ENCODE peak calls at places on chromosome 6, in four cellular contexts. L is CD4-positive, alpha-beta memory T cell; O is body of pancreas; S is small intestine. E is an unnamed sample.

GRCh38 chr6:52547647-52548352 is 29.1 kb downstream of the TRAM2 start:
- DNase-seq in L (no peak), O (no peak), S (peak; percentile 87), E (no peak)

GRCh38 chr6:157976345-157977175 is 5.1 kb upstream of the SYNJ2 start:
- DNase-seq in L (no peak), O (no peak), S (no peak), E (no peak)

GRCh38 chr6:41097467-41098090 is 24.8 kb downstream of the NFYA start:
- DNase-seq in L (no peak), O (no peak), S (no peak), E (no peak)

GRCh38 chr6:47788498-47788884 is 6.7 kb downstream of the OPN5 start:
- DNase-seq in L (no peak), O (no peak), S (no peak), E (no peak)

GRCh38 chr6:110296151-110297028 is 61.8 kb downstream of the METTL24 start:
- DNase-seq in L (peak; percentile 2), O (no peak), S (no peak), E (no peak)

GRCh38 chr6:162119349-162119748 is 608.2 kb downstream of the PRKN start:
- DNase-seq in L (no peak), O (peak; percentile 31), S (peak; percentile 3), E (no peak)

GRCh38 chr6:158150701-158151100 is 17.4 kb downstream of the SERAC1 start:
- DNase-seq in L (no peak), O (no peak), S (no peak), E (no peak)

GRCh38 chr6:142300758-142301251 is 1.0 kb upstream of the ADGRG6 start:
- DNase-seq in L (no peak), O (peak; percentile 38), S (peak; percentile 96), E (no peak)

GRCh38 chr6:150528648-150529285 is 70.9 kb upstream of the PLEKHG1 start:
- DNase-seq in L (no peak), O (peak; percentile 34), S (no peak), E (no peak)

GRCh38 chr6:158561247-158561884 is 1.5 kb downstream of the TMEM181 start:
- DNase-seq in L (no peak), O (peak; percentile 75), S (no peak), E (no peak)

GRCh38 chr6:40324206-40324605 is 263.0 kb downstream of the LRFN2 start:
- DNase-seq in L (no peak), O (no peak), S (no peak), E (no peak)

GRCh38 chr6:41477572-41477971 is 68.6 kb upstream of the FOXP4 start:
- DNase-seq in L (no peak), O (no peak), S (peak; percentile 28), E (no peak)

GRCh38 chr6:110944681-110945151 is 13.8 kb upstream of the GTF3C6 start:
- DNase-seq in L (peak; percentile 15), O (no peak), S (no peak), E (no peak)

GRCh38 chr6:134373282-134373922 is 55.5 kb upstream of the SGK1 start:
- DNase-seq in L (no peak), O (peak; percentile 68), S (no peak), E (no peak)

GRCh38 chr6:24827162-24827561 is 28.4 kb upstream of the ARMH2 start:
- DNase-seq in L (no peak), O (peak; percentile 16), S (no peak), E (no peak)

GRCh38 chr6:25088513-25088912 is 152.8 kb upstream of the RIPOR2 start:
- DNase-seq in L (no peak), O (no peak), S (no peak), E (no peak)

GRCh38 chr6:27237089-27237723 is 10.3 kb upstream of the PRSS16 start:
- DNase-seq in L (peak; percentile 34), O (peak; percentile 10), S (no peak), E (no peak)

GRCh38 chr6:151494235-151494950 is 576 bp downstream of the CCDC170 start:
- DNase-seq in L (peak; percentile 14), O (peak; percentile 61), S (peak; percentile 43), E (no peak)

GRCh38 chr6:43021270-43022047 is at the start of gene RRP36:
- DNase-seq in L (peak; percentile 50), O (peak; percentile 82), S (peak; percentile 76), E (peak; percentile 81)

GRCh38 chr6:170222498-170223471 is 68.1 kb downstream of the DLL1 start:
- DNase-seq in L (no peak), O (peak; percentile 9), S (peak; percentile 16), E (no peak)

GRCh38 chr6:34490390-34491090 is 24.7 kb downstream of the PACSIN1 start:
- DNase-seq in L (no peak), O (no peak), S (no peak), E (no peak)

GRCh38 chr6:8170245-8170644 is 67.9 kb upstream of the EEF1E1 start:
- DNase-seq in L (no peak), O (no peak), S (no peak), E (no peak)

GRCh38 chr6:43974643-43975235 is 152.5 kb downstream of the MRPL14 start:
- DNase-seq in L (no peak), O (no peak), S (no peak), E (no peak)

GRCh38 chr6:4668271-4669179 is 107.7 kb upstream of the CDYL start:
- DNase-seq in L (no peak), O (no peak), S (no peak), E (no peak)

GRCh38 chr6:42294759-42295158 is 77.1 kb upstream of the MRPS10 start:
- DNase-seq in L (no peak), O (no peak), S (peak; percentile 86), E (no peak)

GRCh38 chr6:53793318-53793975 is 1.4 kb upstream of the LRRC1 start:
- DNase-seq in L (peak; percentile 28), O (peak; percentile 79), S (peak; percentile 75), E (peak; percentile 61)

GRCh38 chr6:37204014-37204751 is 34.2 kb downstream of the PIM1 start:
- DNase-seq in L (no peak), O (peak; percentile 78), S (peak; percentile 96), E (no peak)

GRCh38 chr6:95551678-95552324 is 25.5 kb upstream of the MANEA start:
- DNase-seq in L (no peak), O (no peak), S (no peak), E (no peak)

GRCh38 chr6:53593001-53593488 is 48.1 kb upstream of the GCLC start:
- DNase-seq in L (no peak), O (no peak), S (no peak), E (no peak)

GRCh38 chr6:72406517-72406916 is 215.3 kb upstream of the KCNQ5 start:
- DNase-seq in L (no peak), O (no peak), S (no peak), E (no peak)

GRCh38 chr6:4136354-4136831 is 1.0 kb upstream of the ECI2 start:
- DNase-seq in L (no peak), O (no peak), S (peak; percentile 21), E (no peak)

GRCh38 chr6:105746130-105746505 is 340.0 kb upstream of the PRDM1 start:
- DNase-seq in L (no peak), O (no peak), S (no peak), E (no peak)
- H3K4me3 ChIP-seq in L (no peak overlapping the region), O (no peak overlapping the region), S (no peak overlapping the region), E (no peak overlapping the region)

GRCh38 chr6:21694168-21694567 is 100.6 kb downstream of the SOX4 start:
- DNase-seq in L (no peak), O (no peak), S (no peak), E (no peak)

DNA sequence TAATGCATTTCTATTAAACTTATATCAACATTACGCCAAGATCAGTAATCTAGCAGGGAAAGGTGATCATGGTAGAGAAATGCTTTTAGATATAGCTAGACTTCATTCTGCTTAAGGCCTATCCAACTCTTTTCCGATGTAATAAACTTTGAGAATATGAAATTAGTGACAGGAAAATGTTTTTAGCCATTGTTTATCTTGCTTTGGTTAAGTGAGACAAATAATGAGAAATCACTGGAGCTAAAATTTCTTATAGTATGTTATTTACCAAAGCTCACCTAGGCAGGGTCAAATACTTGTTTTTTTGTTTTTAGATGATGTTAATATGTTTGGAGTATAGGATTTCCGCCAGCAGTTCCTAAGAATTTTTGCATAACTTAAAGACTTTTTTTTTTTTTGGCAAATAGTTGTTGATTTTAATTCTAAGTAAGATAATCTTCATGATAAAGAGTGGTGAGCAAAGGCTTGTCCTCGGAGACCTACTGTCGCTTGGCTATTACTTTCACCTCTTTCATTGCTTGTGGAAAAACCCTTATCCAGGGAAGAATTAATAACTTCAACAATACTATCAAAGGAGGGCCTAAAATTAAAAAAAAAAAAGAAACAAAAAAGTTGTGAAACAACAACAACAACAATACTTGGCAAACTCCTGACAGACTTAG is 98.3 kb downstream of the SOX4 start:
- DNase-seq in L (no peak), O (no peak), S (no peak), E (no peak)
- H3K4me3 ChIP-seq in L (no peak overlapping the region), O (no peak overlapping the region), S (no peak overlapping the region), E (no peak overlapping the region)

GRCh38 chr6:140789466-140789865 is 1343.3 kb upstream of the GJE1 start:
- DNase-seq in L (no peak), O (no peak), S (no peak), E (no peak)

GRCh38 chr6:140790109-140790508 is 1342.6 kb upstream of the GJE1 start:
- DNase-seq in L (no peak), O (no peak), S (no peak), E (no peak)

DNA sequence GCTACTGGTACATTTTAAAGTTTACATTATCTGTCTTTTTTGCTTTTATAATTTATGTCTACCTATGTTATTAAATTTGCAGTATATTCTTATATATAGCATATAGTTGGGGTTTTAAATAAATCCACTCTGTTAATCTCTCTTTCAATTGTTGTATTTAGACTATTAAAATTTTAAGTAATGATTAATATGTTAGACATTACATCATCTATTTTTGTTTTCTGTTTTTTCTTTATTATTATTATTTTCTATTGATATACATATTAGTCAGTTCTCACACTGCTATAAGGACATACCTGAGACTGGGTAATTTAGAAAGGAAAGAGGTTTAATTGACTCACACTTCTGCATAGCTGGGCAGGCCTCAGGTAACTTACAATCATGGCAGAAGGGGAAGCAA is 1338.2 kb upstream of the GJE1 start:
- DNase-seq in L (no peak), O (no peak), S (no peak), E (no peak)
- H3K4me3 ChIP-seq in L (no peak overlapping the region), O (no peak overlapping the region), S (no peak overlapping the region), E (no peak overlapping the region)

GRCh38 chr6:128275030-128275429 is 245.4 kb downstream of the PTPRK start:
- DNase-seq in L (no peak), O (no peak), S (no peak), E (no peak)

GRCh38 chr6:128278876-128279275 is 241.5 kb downstream of the PTPRK start:
- DNase-seq in L (no peak), O (no peak), S (no peak), E (no peak)

GRCh38 chr6:128276311-128276710 is 244.1 kb downstream of the PTPRK start:
- DNase-seq in L (no peak), O (no peak), S (no peak), E (no peak)

GRCh38 chr6:128277379-128277778 is 243.0 kb downstream of the PTPRK start:
- DNase-seq in L (no peak), O (no peak), S (no peak), E (no peak)

GRCh38 chr6:128275681-128276080 is 244.7 kb downstream of the PTPRK start:
- DNase-seq in L (no peak), O (no peak), S (no peak), E (no peak)
- H3K4me3 ChIP-seq in L (no peak overlapping the region), O (no peak overlapping the region), S (no peak overlapping the region), E (no peak overlapping the region)

E was measured in DND-41.